ENCODE peak calls at places on chromosome 6, in nine cellular contexts. E, P, D, H, B, L, C, A and T are unnamed samples.

GRCh38 chr6:62775427-62776022 is 435.7 kb upstream of the FKBP1C start:
- DNase-seq in E (no peak), P (no peak), D (no peak), H (no peak), B (peak; percentile 24), L (peak; percentile 13), C (no peak), A (no peak), T (peak; percentile 6)

GRCh38 chr6:156617376-156617775 is 159.8 kb upstream of the ARID1B start:
- DNase-seq in E (peak; percentile 0), P (no peak), D (peak; percentile 81), H (no peak), B (no peak), L (no peak), C (no peak), A (no peak), T (no peak)

GRCh38 chr6:162711376-162711775 is 16.2 kb downstream of the PRKN start:
- DNase-seq in E (no peak), P (no peak), D (no peak), H (peak; percentile 51), B (no peak), L (no peak), C (no peak), A (no peak), T (no peak)

GRCh38 chr6:170020041-170020583 is 268.7 kb downstream of the ERMARD start:
- DNase-seq in E (no peak), P (no peak), D (no peak), H (no peak), B (no peak), L (no peak), C (no peak), A (no peak), T (peak; percentile 40)

GRCh38 chr6:166400181-166400580 is 17.4 kb upstream of the MPC1 start:
- DNase-seq in E (no peak), P (no peak), D (no peak), H (no peak), B (no peak), L (no peak), C (no peak), A (no peak), T (no peak)

GRCh38 chr6:32885698-32886286 is 31.8 kb downstream of the PSMB9 start:
- DNase-seq in E (no peak), P (no peak), D (peak; percentile 84), H (no peak), B (peak; percentile 86), L (peak; percentile 56), C (peak; percentile 79), A (no peak), T (peak; percentile 84)

GRCh38 chr6:127190552-127190951 is 72.1 kb downstream of the RSPO3 start:
- DNase-seq in E (no peak), P (no peak), D (peak; percentile 74), H (no peak), B (peak; percentile 26), L (no peak), C (no peak), A (no peak), T (peak; percentile 72)

GRCh38 chr6:129269076-129269475 is 386.1 kb downstream of the LAMA2 start:
- DNase-seq in E (no peak), P (no peak), D (no peak), H (no peak), B (no peak), L (no peak), C (no peak), A (no peak), T (no peak)